ENCODE peak calls at places on chromosomes 11 and 22, in five cellular contexts. One of them, this sample, is unnamed. For H3K4me1, the result is how much of the 10 kb centered on the place peaks cover.

GRCh38 chr11:7413961-7414728 is 71.2 kb upstream of the OLFML1 start:
- DNase-seq in endothelial cell of umbilical vein: no peak
- DNase-seq in PC-9: no peak
- DNase-seq in body of pancreas: no peak
- DNase-seq in neural progenitor cell: peak
- DNase-seq in this sample: no peak

GRCh38 chr11:26335903-26336302 is 4.0 kb downstream of the ANO3 start:
- DNase-seq in endothelial cell of umbilical vein: no peak
- DNase-seq in PC-9: no peak
- DNase-seq in body of pancreas: no peak
- DNase-seq in neural progenitor cell: no peak
- DNase-seq in this sample: no peak

GRCh38 chr11:72896431-72896830 is 82.2 kb downstream of the ATG16L2 start:
- DNase-seq in endothelial cell of umbilical vein: no peak
- DNase-seq in PC-9: no peak
- DNase-seq in body of pancreas: no peak
- DNase-seq in neural progenitor cell: no peak
- DNase-seq in this sample: no peak

GRCh38 chr22:18973264-18974031 is 37.4 kb upstream of the PRODH start:
- DNase-seq in endothelial cell of umbilical vein: no peak
- DNase-seq in PC-9: no peak
- DNase-seq in body of pancreas: peak
- DNase-seq in neural progenitor cell: peak
- DNase-seq in this sample: no peak

GRCh38 chr22:30943368-30943767 is 25.2 kb downstream of the MORC2 start:
- DNase-seq in endothelial cell of umbilical vein: no peak
- DNase-seq in PC-9: no peak
- DNase-seq in body of pancreas: no peak
- DNase-seq in neural progenitor cell: no peak
- DNase-seq in this sample: no peak

GRCh38 chr11:100753144-100753543 is 66.1 kb downstream of the ARHGAP42 start:
- DNase-seq in endothelial cell of umbilical vein: no peak
- DNase-seq in PC-9: peak
- DNase-seq in body of pancreas: no peak
- DNase-seq in neural progenitor cell: peak
- DNase-seq in this sample: no peak

GRCh38 chr11:86461892-86462291 is 87.2 kb downstream of the CCDC81 start:
- DNase-seq in endothelial cell of umbilical vein: no peak
- DNase-seq in PC-9: no peak
- DNase-seq in body of pancreas: no peak
- DNase-seq in neural progenitor cell: no peak
- DNase-seq in this sample: no peak

GRCh38 chr11:45537617-45538016 is 127.8 kb downstream of the CHST1 start:
- DNase-seq in endothelial cell of umbilical vein: no peak
- DNase-seq in PC-9: no peak
- DNase-seq in body of pancreas: no peak
- DNase-seq in neural progenitor cell: no peak
- DNase-seq in this sample: no peak

GRCh38 chr11:73139476-73140198 is 2.5 kb downstream of the FCHSD2 start:
- DNase-seq in endothelial cell of umbilical vein: peak
- DNase-seq in PC-9: no peak
- DNase-seq in body of pancreas: no peak
- DNase-seq in neural progenitor cell: no peak
- DNase-seq in this sample: no peak

GRCh38 chr11:69008774-69009440 is 4.1 kb downstream of the MRGPRF start:
- DNase-seq in endothelial cell of umbilical vein: peak
- DNase-seq in PC-9: peak
- DNase-seq in body of pancreas: peak
- DNase-seq in neural progenitor cell: no peak
- DNase-seq in this sample: peak

GRCh38 chr22:44330188-44330726 is 17.5 kb upstream of the SHISAL1 start:
- DNase-seq in endothelial cell of umbilical vein: no peak
- DNase-seq in PC-9: no peak
- DNase-seq in body of pancreas: no peak
- DNase-seq in neural progenitor cell: no peak
- DNase-seq in this sample: no peak

GRCh38 chr11:12692238-12693074 is 18.2 kb downstream of the TEAD1 start:
- DNase-seq in endothelial cell of umbilical vein: peak
- DNase-seq in PC-9: no peak
- DNase-seq in body of pancreas: peak
- DNase-seq in neural progenitor cell: peak
- DNase-seq in this sample: peak

DNA sequence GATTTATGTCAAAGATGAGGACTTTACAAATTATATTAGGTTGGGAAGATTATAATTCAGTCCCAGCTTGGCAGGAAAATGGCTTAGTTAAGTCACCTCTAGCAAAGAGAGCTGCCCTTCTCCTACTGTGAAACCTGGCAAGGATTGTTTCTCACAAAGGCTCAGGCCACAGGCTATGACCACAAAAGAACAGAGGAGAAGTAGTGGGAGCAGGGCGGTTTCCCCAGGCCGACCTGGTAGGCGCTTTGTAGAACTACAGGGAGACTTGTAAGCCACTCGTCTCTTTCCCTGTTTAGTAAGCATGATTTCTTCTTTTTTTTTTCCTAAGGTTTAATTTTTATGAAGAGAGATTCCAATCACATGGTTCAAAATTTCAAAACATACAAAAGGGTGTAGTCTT is 4.5 kb downstream of the SNAP29 start:
- DNase-seq in endothelial cell of umbilical vein: no peak
- DNase-seq in PC-9: no peak
- DNase-seq in body of pancreas: no peak
- DNase-seq in neural progenitor cell: no peak
- DNase-seq in this sample: no peak
- H3K4me1 ChIP-seq in endothelial cell of umbilical vein: under half
- H3K4me1 ChIP-seq in PC-9: under half
- H3K4me1 ChIP-seq in body of pancreas: under half
- H3K4me1 ChIP-seq in neural progenitor cell: under half
- H3K4me1 ChIP-seq in this sample: under half

GRCh38 chr22:37802310-37803194 is 5.2 kb upstream of the GCAT start:
- DNase-seq in endothelial cell of umbilical vein: peak
- DNase-seq in PC-9: peak
- DNase-seq in body of pancreas: peak
- DNase-seq in neural progenitor cell: peak
- DNase-seq in this sample: peak
- TF ChIP-seq CTCF in endothelial cell of umbilical vein: no peak
- TF ChIP-seq CTCF in PC-9: peak
- TF ChIP-seq CTCF in body of pancreas: no peak
- TF ChIP-seq CTCF in neural progenitor cell: peak
- TF ChIP-seq CTCF in this sample: no peak

GRCh38 chr11:118213774-118214173 is 11.0 kb downstream of the JAML start:
- DNase-seq in endothelial cell of umbilical vein: no peak
- DNase-seq in PC-9: no peak
- DNase-seq in body of pancreas: no peak
- DNase-seq in neural progenitor cell: no peak
- DNase-seq in this sample: no peak
- H3K4me3 ChIP-seq in endothelial cell of umbilical vein: no peak
- H3K4me3 ChIP-seq in PC-9: no peak
- H3K4me3 ChIP-seq in body of pancreas: no peak
- H3K4me3 ChIP-seq in neural progenitor cell: no peak
- H3K4me3 ChIP-seq in this sample: no peak

GRCh38 chr11:47468598-47469214 is 19.8 kb upstream of the RAPSN start:
- DNase-seq in endothelial cell of umbilical vein: no peak
- DNase-seq in PC-9: no peak
- DNase-seq in body of pancreas: no peak
- DNase-seq in neural progenitor cell: no peak
- DNase-seq in this sample: no peak

GRCh38 chr11:47466201-47466600 is 17.3 kb upstream of the RAPSN start:
- DNase-seq in endothelial cell of umbilical vein: peak
- DNase-seq in PC-9: no peak
- DNase-seq in body of pancreas: no peak
- DNase-seq in neural progenitor cell: no peak
- DNase-seq in this sample: no peak

GRCh38 chr11:47466701-47467250 is 17.8 kb upstream of the RAPSN start:
- DNase-seq in endothelial cell of umbilical vein: peak
- DNase-seq in PC-9: peak
- DNase-seq in body of pancreas: peak
- DNase-seq in neural progenitor cell: peak
- DNase-seq in this sample: peak

GRCh38 chr11:47469411-47470179 is 20.7 kb upstream of the RAPSN start:
- DNase-seq in endothelial cell of umbilical vein: no peak
- DNase-seq in PC-9: no peak
- DNase-seq in body of pancreas: no peak
- DNase-seq in neural progenitor cell: no peak
- DNase-seq in this sample: no peak

GRCh38 chr11:47467372-47467771 is 18.4 kb upstream of the RAPSN start:
- DNase-seq in endothelial cell of umbilical vein: no peak
- DNase-seq in PC-9: peak
- DNase-seq in body of pancreas: peak
- DNase-seq in neural progenitor cell: no peak
- DNase-seq in this sample: no peak
- H3K4me1 ChIP-seq in endothelial cell of umbilical vein: under half
- H3K4me1 ChIP-seq in PC-9: under half
- H3K4me1 ChIP-seq in body of pancreas: under half
- H3K4me1 ChIP-seq in neural progenitor cell: half or more
- H3K4me1 ChIP-seq in this sample: under half